ENCODE peak calls at places on chromosomes 1 and 21, in six cellular contexts. Y is mammary epithelial cell, L is PC-3, A is aorta, I is epithelial cell of prostate, X is DND-41. O is an unnamed sample.

GRCh38 chr1:228007054-228007800 is 429 bp downstream of the WNT3A start:
- DNase-seq in I (no peak), L (no peak), X (no peak), Y (peak), A (no peak), O (peak)

GRCh38 chr1:25802915-25803314 is 2.9 kb downstream of the SELENON start:
- DNase-seq in A (peak), X (no peak), L (no peak), Y (no peak), I (no peak), O (no peak)

GRCh38 chr1:51898090-51898734 is 19.7 kb upstream of the NRDC start:
- DNase-seq in Y (peak), L (peak), X (no peak), A (no peak), I (no peak), O (no peak)

GRCh38 chr1:216771922-216772321 is 48.7 kb upstream of the ESRRG start:
- DNase-seq in X (no peak), Y (no peak), L (no peak), I (no peak), A (no peak), O (no peak)

GRCh38 chr1:54375331-54376084 is 30.7 kb downstream of the SSBP3 start:
- DNase-seq in A (no peak), I (no peak), L (no peak), X (no peak), Y (no peak), O (no peak)

GRCh38 chr1:205800973-205801703 is 11.9 kb downstream of the SLC41A1 start:
- DNase-seq in L (no peak), X (no peak), I (no peak), A (no peak), Y (no peak), O (no peak)

GRCh38 chr1:162187676-162188075 is 118.2 kb downstream of the NOS1AP start:
- DNase-seq in I (no peak), L (no peak), A (no peak), Y (no peak), X (no peak), O (no peak)

GRCh38 chr21:44483288-44484237 is 28.3 kb downstream of the LRRC3 start:
- DNase-seq in L (no peak), X (no peak), I (no peak), A (no peak), Y (no peak), O (no peak)

GRCh38 chr1:160748182-160748876 is 9.3 kb downstream of the SLAMF7 start:
- DNase-seq in A (no peak), Y (peak), I (peak), X (no peak), L (peak), O (no peak)

GRCh38 chr1:241696815-241697639 is 44.9 kb downstream of the WDR64 start:
- DNase-seq in I (no peak), L (no peak), A (no peak), X (no peak), Y (no peak), O (no peak)

GRCh38 chr21:36164427-36164784 is 7.8 kb downstream of the DOP1B start:
- DNase-seq in I (no peak), L (no peak), X (no peak), Y (no peak), A (no peak), O (no peak)
- H3K27ac ChIP-seq in I (no peak), L (no peak), X (no peak), Y (no peak), A (no peak), O (no peak)

GRCh38 chr1:93700532-93701469 is 19.2 kb upstream of the BCAR3 start:
- DNase-seq in Y (no peak), L (no peak), A (no peak), X (no peak), I (no peak), O (no peak)

GRCh38 chr1:93702102-93702827 is 20.6 kb upstream of the BCAR3 start:
- DNase-seq in Y (peak), L (peak), I (no peak), X (no peak), A (no peak), O (no peak)

GRCh38 chr1:93699676-93700168 is 18.1 kb upstream of the BCAR3 start:
- DNase-seq in Y (no peak), I (no peak), X (no peak), A (no peak), L (no peak), O (no peak)

GRCh38 chr1:93702828-93703183 is 21.2 kb upstream of the BCAR3 start:
- DNase-seq in Y (no peak), I (no peak), X (no peak), L (no peak), A (no peak), O (no peak)

DNA sequence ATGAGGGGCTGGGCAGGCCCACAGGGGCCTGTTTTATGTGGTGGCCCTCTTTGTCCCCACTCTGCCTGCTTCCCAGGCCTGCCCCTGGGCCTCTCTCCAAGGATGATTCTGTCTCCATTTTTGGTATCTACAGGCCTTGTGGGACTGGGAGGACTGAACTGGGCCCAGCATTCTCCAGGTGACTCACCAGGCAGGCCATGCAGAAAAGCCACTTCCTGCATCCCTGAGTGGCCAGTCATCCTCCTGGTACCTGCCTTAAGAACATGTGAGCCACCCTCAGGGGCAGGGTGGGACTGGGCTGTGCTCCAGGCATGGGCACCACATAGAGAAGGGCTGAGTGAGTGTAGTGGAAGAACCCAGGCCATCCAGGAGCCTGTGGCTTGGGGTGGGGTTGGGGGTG is 20.0 kb upstream of the BCAR3 start:
- DNase-seq in A (peak), Y (peak), I (peak), X (no peak), L (peak), O (no peak)
- H3K27ac ChIP-seq in A (no peak), Y (peak), I (peak), X (no peak), L (peak), O (no peak)

GRCh38 chr1:17134036-17134435 is 14.8 kb upstream of the PADI2 start:
- DNase-seq in L (no peak), X (no peak), Y (no peak), I (no peak), A (no peak), O (no peak)
- H3K27ac ChIP-seq in L (no peak), X (no peak), Y (no peak), I (no peak), A (no peak), O (no peak)

GRCh38 chr1:63000508-63000907 is 216.6 kb downstream of the ATG4C start:
- DNase-seq in L (no peak), A (no peak), I (no peak), Y (no peak), X (no peak), O (no peak)
- H3K27ac ChIP-seq in L (no peak), A (no peak), I (no peak), Y (no peak), X (no peak), O (no peak)

DNA sequence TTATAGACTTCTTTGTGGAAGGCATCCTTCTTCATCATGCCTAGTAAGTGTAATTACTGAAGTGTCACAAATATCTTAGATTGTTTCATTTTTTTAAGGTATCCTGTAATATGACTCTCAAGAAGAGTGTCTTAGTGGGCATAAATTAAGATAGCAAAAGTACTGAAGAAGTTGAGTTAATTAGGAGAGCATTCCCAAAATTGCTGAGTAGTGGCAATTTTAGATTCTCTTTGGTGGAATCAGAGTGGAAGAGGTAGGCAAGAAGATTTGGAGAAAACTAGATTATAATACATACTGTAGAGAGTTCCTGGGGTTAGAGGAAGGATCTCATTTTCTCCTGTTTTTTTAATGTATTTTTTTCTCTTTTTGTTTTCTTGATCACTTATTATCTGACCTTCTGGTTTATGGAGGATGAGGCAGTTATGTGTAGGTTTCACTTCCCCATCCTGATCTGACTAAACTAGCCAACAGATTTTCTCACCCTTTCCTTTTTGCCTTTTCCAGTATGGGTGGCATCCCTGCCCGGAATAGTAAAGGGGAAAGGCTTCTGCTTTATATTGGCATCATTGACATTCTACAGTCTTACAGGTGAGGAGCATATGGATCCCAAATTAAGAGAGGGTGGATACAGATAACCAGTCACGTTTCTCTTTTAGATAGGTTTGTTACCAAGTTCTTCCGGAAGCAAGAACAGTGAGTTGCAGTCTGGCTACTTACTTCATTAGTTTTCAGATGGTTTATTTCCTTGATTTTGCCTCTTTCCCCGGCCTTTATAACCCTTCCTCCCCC is 16.7 kb upstream of the PSMD4 start:
- DNase-seq in A (no peak), L (no peak), X (no peak), Y (no peak), I (no peak), O (no peak)
- H3K27ac ChIP-seq in A (no peak), L (no peak), X (no peak), Y (no peak), I (no peak), O (peak)

DNA sequence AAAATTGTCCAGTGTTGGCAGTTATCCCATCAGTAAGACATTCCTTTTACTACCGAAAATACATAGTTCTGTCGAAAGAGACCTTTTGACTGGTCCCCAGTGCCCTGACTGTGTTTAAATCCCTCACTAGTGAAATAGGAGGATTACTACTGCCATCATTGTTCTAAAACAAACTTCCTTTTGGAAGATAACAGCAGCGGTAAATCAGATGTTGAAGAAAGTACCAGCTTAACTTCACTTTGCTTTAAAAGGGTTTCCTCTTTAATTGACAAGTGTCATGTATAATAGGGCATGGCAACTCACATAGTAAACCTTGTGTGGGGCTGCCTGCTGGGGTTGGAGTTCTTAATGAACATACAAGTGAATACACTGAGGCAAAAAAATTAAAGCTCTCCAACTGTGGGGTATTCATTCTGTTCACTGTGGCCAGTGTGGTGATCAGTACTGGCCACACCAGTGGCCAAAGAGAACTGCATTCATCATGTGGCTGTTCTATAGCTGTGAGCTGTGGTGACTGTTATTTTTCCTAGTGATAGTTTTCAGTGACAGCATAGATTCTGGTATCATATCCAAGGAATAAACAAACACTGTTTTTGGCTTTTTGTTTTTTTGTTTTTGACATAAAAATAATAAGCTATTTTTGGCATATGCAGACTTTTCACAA is 74.3 kb downstream of the NFIA start:
- DNase-seq in Y (no peak), L (no peak), X (no peak), A (no peak), I (no peak), O (no peak)
- H3K27ac ChIP-seq in Y (no peak), L (no peak), X (no peak), A (peak), I (no peak), O (peak)